ENCODE peak calls at places on chromosomes 6 and 20, in four cellular contexts. F, M, V and J are unnamed samples.

GRCh38 chr6:161613711-161614110 is 339.9 kb upstream of the AGPAT4 start:
- DNase-seq in F (no peak), M (no peak), V (no peak), J (no peak)

GRCh38 chr6:40953486-40953885 is 85.5 kb downstream of the UNC5CL start:
- DNase-seq in F (no peak), M (no peak), V (no peak), J (peak)

GRCh38 chr20:33475381-33476160 is 14.3 kb upstream of the CBFA2T2 start:
- DNase-seq in F (no peak), M (no peak), V (no peak), J (no peak)

GRCh38 chr20:5656136-5656535 is 94.1 kb upstream of the SHLD1 start:
- DNase-seq in F (no peak), M (no peak), V (no peak), J (no peak)

GRCh38 chr6:43772571-43773049 is 2.6 kb downstream of the VEGFA start:
- DNase-seq in F (no peak), M (peak), V (no peak), J (peak)

GRCh38 chr6:110538416-110539060 is 62.1 kb upstream of the SLC22A16 start:
- DNase-seq in F (no peak), M (no peak), V (no peak), J (no peak)

GRCh38 chr6:130307752-130308361 is 58.0 kb upstream of the TMEM200A start:
- DNase-seq in F (peak), M (no peak), V (no peak), J (peak)

GRCh38 chr6:164124986-164125385 is 710.5 kb downstream of the QKI start:
- DNase-seq in F (no peak), M (no peak), V (no peak), J (no peak)

GRCh38 chr6:39018103-39018502 is 30.5 kb upstream of the GLP1R start:
- DNase-seq in F (no peak), M (no peak), V (no peak), J (no peak)

GRCh38 chr20:44279228-44279627 is 31.8 kb downstream of the FITM2 start:
- DNase-seq in F (peak), M (no peak), V (no peak), J (peak)

GRCh38 chr6:143200035-143200770 is 139.5 kb downstream of the AIG1 start:
- DNase-seq in F (no peak), M (no peak), V (no peak), J (peak)

GRCh38 chr20:444862-445426 is 17.4 kb downstream of the TBC1D20 start:
- DNase-seq in F (peak), M (no peak), V (no peak), J (peak)

GRCh38 chr6:107711953-107712522 is 112.1 kb downstream of the SCML4 start:
- DNase-seq in F (no peak), M (no peak), V (no peak), J (no peak)

GRCh38 chr6:83844170-83844569 is 9.0 kb upstream of the RIPPLY2 start:
- DNase-seq in F (no peak), M (no peak), V (no peak), J (no peak)

GRCh38 chr20:15396026-15396425 is 1058.6 kb upstream of the FLRT3 start:
- DNase-seq in F (no peak), M (no peak), V (no peak), J (no peak)

GRCh38 chr6:164749126-164749758 is 560.2 kb downstream of the C6orf118 start:
- DNase-seq in F (no peak), M (no peak), V (no peak), J (peak)

GRCh38 chr20:23856226-23856625 is 23.3 kb downstream of the CST5 start:
- DNase-seq in F (no peak), M (no peak), V (no peak), J (no peak)

GRCh38 chr6:39086711-39087110 is 28.3 kb downstream of the SAYSD1 start:
- DNase-seq in F (no peak), M (no peak), V (no peak), J (no peak)

GRCh38 chr20:34709044-34709835 is 5.1 kb downstream of the TP53INP2 start:
- DNase-seq in F (peak), M (peak), V (peak), J (peak)

GRCh38 chr20:4973330-4974097 is 27.8 kb downstream of the SLC23A2 start:
- DNase-seq in F (peak), M (peak), V (no peak), J (peak)

GRCh38 chr6:170205534-170206316 is 85.2 kb downstream of the DLL1 start:
- DNase-seq in F (no peak), M (no peak), V (no peak), J (no peak)

GRCh38 chr6:33433560-33434191 is 13.8 kb downstream of the SYNGAP1 start:
- DNase-seq in F (no peak), M (no peak), V (no peak), J (no peak)

GRCh38 chr6:157528931-157529653 is 148.1 kb downstream of the ZDHHC14 start:
- DNase-seq in F (peak), M (no peak), V (peak), J (peak)

GRCh38 chr20:41734506-41734945 is 116.3 kb upstream of the CHD6 start:
- DNase-seq in F (peak), M (peak), V (no peak), J (peak)

GRCh38 chr20:63102720-63103375 is 96.1 kb upstream of the BHLHE23 start:
- DNase-seq in F (no peak), M (peak), V (no peak), J (peak)